ENCODE peak calls at places on chromosomes 7 and 10, in four cellular contexts. P, C, Q and W are unnamed samples.

GRCh38 chr10:84375011-84375410 is 46.6 kb downstream of the CCSER2 start:
- DNase-seq in P (peak), C (peak), Q (no peak), W (no peak)

GRCh38 chr7:25947669-25948516 is 204.1 kb upstream of the NFE2L3 start:
- DNase-seq in P (no peak), C (no peak), Q (no peak), W (no peak)

GRCh38 chr10:131162211-131162610 is 149.3 kb downstream of the TCERG1L start:
- DNase-seq in P (no peak), C (no peak), Q (peak), W (no peak)

GRCh38 chr7:2966466-2967078 is 77.1 kb downstream of the CARD11 start:
- DNase-seq in P (no peak), C (no peak), Q (no peak), W (no peak)

GRCh38 chr10:15224948-15225347 is 56.5 kb upstream of the NMT2 start:
- DNase-seq in P (no peak), C (no peak), Q (no peak), W (no peak)

GRCh38 chr7:73519867-73520672 is 2.0 kb downstream of the BAZ1B start:
- DNase-seq in P (no peak), C (no peak), Q (no peak), W (no peak)

GRCh38 chr7:16934947-16935742 is 53.4 kb upstream of the AGR3 start:
- DNase-seq in P (no peak), C (peak), Q (no peak), W (no peak)

GRCh38 chr10:133158756-133159610 is 1.0 kb upstream of the KNDC1 start:
- DNase-seq in P (no peak), C (no peak), Q (no peak), W (no peak)

GRCh38 chr10:78407009-78407711 is 373.5 kb downstream of the RPS24 start:
- DNase-seq in P (peak), C (peak), Q (peak), W (peak)

GRCh38 chr7:65840446-65840845 is 32.4 kb upstream of the VKORC1L1 start:
- DNase-seq in P (peak), C (no peak), Q (no peak), W (peak)

GRCh38 chr7:115561341-115562110 is 469.0 kb downstream of the TFEC start:
- DNase-seq in P (no peak), C (peak), Q (no peak), W (no peak)

GRCh38 chr10:117653170-117653515 is 110.6 kb downstream of the EMX2 start:
- DNase-seq in P (no peak), C (peak), Q (no peak), W (no peak)

DNA sequence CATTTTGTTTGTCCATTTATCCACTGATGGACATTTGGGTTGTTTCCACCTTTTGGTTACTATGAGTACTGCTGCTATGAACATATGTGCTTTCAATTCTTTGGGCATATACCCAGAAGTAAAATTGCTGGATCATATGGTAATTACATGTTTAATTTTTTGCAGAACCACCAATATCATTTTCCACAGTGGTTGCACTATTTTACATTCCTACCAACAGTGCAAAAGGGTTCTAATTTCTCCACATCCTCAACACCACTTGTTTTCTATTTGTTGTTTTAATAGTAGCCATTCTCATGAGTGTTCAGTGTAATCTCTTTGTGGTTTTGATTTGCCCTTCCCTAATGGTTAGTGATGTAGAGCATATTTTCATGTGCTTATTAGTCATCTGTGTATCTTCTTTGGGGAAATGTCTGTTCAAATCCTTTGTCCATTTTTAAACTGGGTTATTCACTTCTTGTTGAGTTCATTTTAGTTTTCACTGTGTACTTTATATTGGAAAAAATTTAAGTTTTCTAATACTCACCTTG is 101.9 kb downstream of the HIBADH start:
- DNase-seq in P (no peak), C (peak), Q (no peak), W (no peak)
- TF ChIP-seq CTCF in P (peak), C (peak), Q (no peak), W (no peak)

GRCh38 chr10:9158675-9159074 is 1104.2 kb downstream of the GATA3 start:
- DNase-seq in P (no peak), C (no peak), Q (no peak), W (no peak)

GRCh38 chr10:9166770-9167169 is 1112.3 kb downstream of the GATA3 start:
- DNase-seq in P (no peak), C (no peak), Q (no peak), W (no peak)

GRCh38 chr10:9160275-9160674 is 1105.8 kb downstream of the GATA3 start:
- DNase-seq in P (no peak), C (no peak), Q (no peak), W (no peak)

DNA sequence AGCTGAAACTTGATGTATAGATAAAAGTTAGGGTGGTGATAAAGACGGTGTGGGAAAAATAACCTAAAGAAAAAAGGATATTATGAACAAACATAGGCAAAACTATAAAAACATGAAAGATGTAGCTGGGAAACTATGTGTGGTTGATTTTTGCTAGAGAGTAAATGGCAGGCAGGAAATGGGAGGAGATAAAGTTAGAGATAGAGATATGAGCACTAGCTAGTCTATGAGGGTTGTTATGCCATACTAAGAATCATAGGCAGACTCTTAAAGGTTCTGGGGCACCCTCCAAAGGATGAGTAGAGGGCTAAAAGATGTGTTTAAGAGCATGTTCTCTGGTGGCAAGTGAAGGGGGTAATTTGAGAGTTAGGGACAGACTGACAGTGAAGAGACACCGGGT is 1109.2 kb downstream of the GATA3 start:
- DNase-seq in P (no peak), C (no peak), Q (no peak), W (no peak)
- TF ChIP-seq CTCF in P (no peak), C (no peak), Q (no peak), W (no peak)

GRCh38 chr10:94639902-94640301 is 43.6 kb upstream of the CYP2C18 start:
- DNase-seq in P (no peak), C (no peak), Q (no peak), W (no peak)

GRCh38 chr10:94640562-94640961 is 43.0 kb upstream of the CYP2C18 start:
- DNase-seq in P (no peak), C (no peak), Q (no peak), W (no peak)

GRCh38 chr10:94641480-94641879 is 42.0 kb upstream of the CYP2C18 start:
- DNase-seq in P (no peak), C (no peak), Q (no peak), W (no peak)

GRCh38 chr10:94644352-94644751 is 39.2 kb upstream of the CYP2C18 start:
- DNase-seq in P (no peak), C (no peak), Q (no peak), W (no peak)

GRCh38 chr10:94645285-94645684 is 38.2 kb upstream of the CYP2C18 start:
- DNase-seq in P (no peak), C (no peak), Q (no peak), W (no peak)
- TF ChIP-seq CTCF in P (no peak), C (no peak), Q (no peak), W (no peak)

GRCh38 chr7:31741852-31742251 is 54.8 kb downstream of the PPP1R17 start:
- DNase-seq in P (no peak), C (no peak), Q (no peak), W (no peak)

GRCh38 chr7:31734456-31734855 is 47.4 kb downstream of the PPP1R17 start:
- DNase-seq in P (no peak), C (no peak), Q (no peak), W (no peak)

DNA sequence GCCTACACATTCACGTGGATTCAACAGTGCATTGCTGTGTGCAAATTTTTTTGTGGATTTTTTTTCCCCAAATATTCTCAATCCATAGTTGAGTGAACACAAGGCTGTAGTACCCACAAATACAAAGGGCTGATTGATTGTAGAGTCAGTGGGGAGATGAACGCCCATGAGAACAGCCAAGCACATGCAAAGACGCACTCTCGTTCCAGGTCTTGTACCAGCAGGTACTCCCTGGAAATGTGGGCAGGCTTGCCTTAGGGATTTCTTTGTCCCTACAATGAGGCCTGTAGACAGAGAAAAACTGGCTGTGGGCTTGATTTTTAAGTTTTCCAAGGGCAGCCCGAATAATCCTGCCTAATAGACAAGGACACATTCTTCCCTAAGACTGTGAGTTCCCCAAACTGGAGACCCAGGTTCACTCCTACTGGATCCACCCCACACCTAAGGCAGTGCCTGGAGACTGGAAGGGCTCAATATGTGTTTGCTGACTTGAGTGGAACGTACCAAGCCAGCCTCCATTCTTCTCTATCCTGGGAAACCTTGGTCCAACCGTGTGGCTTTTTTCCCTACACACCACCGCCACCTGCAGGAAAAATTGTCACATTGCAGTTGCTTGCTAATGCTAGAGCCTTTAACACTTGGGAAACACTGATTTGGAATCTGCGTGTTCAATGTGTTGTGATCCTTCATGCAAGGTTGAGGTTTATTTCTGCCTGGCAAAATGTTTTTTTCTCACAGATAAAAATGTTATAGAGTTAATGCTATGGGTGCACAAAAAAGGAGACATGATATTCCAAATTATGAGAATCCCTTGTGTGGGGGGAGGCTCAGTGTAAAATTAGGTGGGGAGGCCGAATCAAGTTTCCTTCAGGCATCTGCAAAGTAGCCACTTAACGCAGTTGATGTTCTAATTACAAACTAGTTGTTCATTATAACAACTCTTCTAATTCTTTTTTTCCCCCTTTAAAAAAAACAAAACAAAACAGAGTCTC is 49.3 kb downstream of the PPP1R17 start:
- DNase-seq in P (peak), C (peak), Q (peak), W (no peak)
- TF ChIP-seq CTCF in P (peak), C (peak), Q (peak), W (no peak)

GRCh38 chr7:9324513-9324912 is 891.1 kb downstream of the NXPH1 start:
- DNase-seq in P (no peak), C (no peak), Q (no peak), W (no peak)
- TF ChIP-seq CTCF in P (no peak), C (no peak), Q (no peak), W (no peak)

GRCh38 chr7:98640375-98640774 is 23.3 kb downstream of the NPTX2 start:
- DNase-seq in P (no peak), C (no peak), Q (no peak), W (no peak)
- TF ChIP-seq CTCF in P (no peak), C (no peak), Q (no peak), W (no peak)

GRCh38 chr7:93889261-93889660 is 1.3 kb downstream of the TFPI2 start:
- DNase-seq in P (no peak), C (peak), Q (no peak), W (no peak)
- TF ChIP-seq CTCF in P (no peak), C (no peak), Q (no peak), W (no peak)